ENCODE peak calls at places on chromosomes 4 and X, in five cellular contexts. W is upper lobe of right lung, F is amniotic stem cell, N is putamen, X is OCI-LY7. Q is an unnamed sample.

GRCh38 chr4:73828945-73829344 is 7.5 kb upstream of the CXCL6 start:
- DNase-seq in F (no peak), W (no peak), X (no peak), N (no peak), Q (no peak)

GRCh38 chr4:85673540-85673939 is 198.6 kb downstream of the ARHGAP24 start:
- DNase-seq in W (no peak), F (no peak), X (no peak), N (no peak), Q (no peak)

GRCh38 chr4:15002659-15003440 is 569 bp downstream of the CPEB2 start:
- DNase-seq in N (peak), X (peak), F (peak), W (peak), Q (peak)

GRCh38 chr4:153348006-153348405 is 3.5 kb downstream of the MND1 start:
- DNase-seq in F (no peak), X (peak), N (no peak), W (no peak), Q (peak)

GRCh38 chrX:28223469-28223868 is 242.2 kb upstream of the DCAF8L1 start:
- DNase-seq in F (no peak), N (no peak), X (no peak), W (no peak), Q (no peak)

GRCh38 chr4:134326866-134327265 is 125.3 kb upstream of the PABPC4L start:
- DNase-seq in X (no peak), N (no peak), F (no peak), W (no peak), Q (no peak)

GRCh38 chrX:21711848-21712197 is 46.1 kb downstream of the SMPX start:
- DNase-seq in X (no peak), F (no peak), W (no peak), N (no peak), Q (peak)

GRCh38 chr4:107712236-107712635 is 7.8 kb downstream of the PAPSS1 start:
- DNase-seq in W (no peak), X (no peak), F (no peak), N (no peak), Q (peak)

GRCh38 chrX:105610401-105610800 is 211.9 kb upstream of the NRK start:
- DNase-seq in X (no peak), N (no peak), F (no peak), W (no peak), Q (peak)

GRCh38 chrX:15939737-15940136 is 85.1 kb upstream of the AP1S2 start:
- DNase-seq in F (no peak), X (no peak), N (no peak), W (no peak), Q (no peak)